ENCODE peak calls at places on chromosomes 11 and 22, in eight cellular contexts. F, I, Q, R, V, T, A and D are unnamed samples.

GRCh38 chr11:67420147-67420645 is 4.7 kb downstream of the CARNS1 start:
- DNase-seq in F (no peak), I (no peak), Q (no peak), R (no peak), V (no peak), T (no peak), A (no peak), D (no peak)

GRCh38 chr11:116438651-116439479 is 333.9 kb downstream of the BUD13 start:
- DNase-seq in F (no peak), I (no peak), Q (no peak), R (no peak), V (no peak), T (no peak), A (no peak), D (no peak)

GRCh38 chr22:27257987-27258386 is 543.6 kb downstream of the MN1 start:
- DNase-seq in F (no peak), I (no peak), Q (no peak), R (no peak), V (no peak), T (no peak), A (no peak), D (no peak)

GRCh38 chr11:95338430-95338991 is 107.5 kb upstream of the SESN3 start:
- DNase-seq in F (peak), I (no peak), Q (peak), R (peak), V (peak), T (peak), A (peak), D (no peak)

GRCh38 chr11:1178201-1178885 is 20.6 kb downstream of the MUC5AC start:
- DNase-seq in F (no peak), I (no peak), Q (no peak), R (no peak), V (no peak), T (no peak), A (no peak), D (no peak)

GRCh38 chr22:19721486-19722172 is 1.7 kb upstream of the GP1BB start:
- DNase-seq in F (no peak), I (no peak), Q (no peak), R (no peak), V (no peak), T (no peak), A (no peak), D (no peak)

GRCh38 chr11:25596701-25597100 is 735.2 kb upstream of the ANO3 start:
- DNase-seq in F (no peak), I (no peak), Q (no peak), R (no peak), V (no peak), T (no peak), A (no peak), D (no peak)

GRCh38 chr22:49420651-49421050 is 407.0 kb downstream of the BRD1 start:
- DNase-seq in F (no peak), I (no peak), Q (no peak), R (no peak), V (no peak), T (no peak), A (no peak), D (no peak)

GRCh38 chr22:49208003-49208402 is 619.7 kb downstream of the BRD1 start:
- DNase-seq in F (no peak), I (no peak), Q (no peak), R (peak), V (no peak), T (no peak), A (no peak), D (no peak)

GRCh38 chr11:36376315-36376887 is 80.3 kb downstream of the PRR5L start:
- DNase-seq in F (peak), I (no peak), Q (peak), R (peak), V (peak), T (peak), A (peak), D (peak)

GRCh38 chr11:124920870-124921609 is 2.0 kb downstream of the HEPN1 start:
- DNase-seq in F (peak), I (peak), Q (peak), R (peak), V (peak), T (peak), A (peak), D (no peak)

GRCh38 chr11:79498681-79499080 is 57.9 kb upstream of the TENM4 start:
- DNase-seq in F (peak), I (no peak), Q (no peak), R (no peak), V (no peak), T (no peak), A (no peak), D (no peak)

GRCh38 chr11:8688414-8689362 is 6.1 kb downstream of the RPL27A start:
- DNase-seq in F (peak), I (peak), Q (peak), R (peak), V (peak), T (peak), A (peak), D (peak)
- TF ChIP-seq CTCF in F (no peak), I (peak), Q (no peak), R (no peak), V (peak), T (peak), A (no peak), D (peak)

GRCh38 chr11:32874144-32874543 is 18.5 kb upstream of the QSER1 start:
- DNase-seq in F (no peak), I (no peak), Q (no peak), R (no peak), V (no peak), T (no peak), A (no peak), D (no peak)

GRCh38 chr11:32870676-32871075 is 21.9 kb upstream of the QSER1 start:
- DNase-seq in F (no peak), I (no peak), Q (no peak), R (no peak), V (no peak), T (peak), A (peak), D (no peak)
- TF ChIP-seq CTCF in F (no peak), I (peak), Q (peak), R (peak), V (peak), T (peak), A (no peak), D (peak)

GRCh38 chr11:8729837-8730696 is 47.5 kb downstream of the RPL27A start:
- DNase-seq in F (no peak), I (no peak), Q (no peak), R (no peak), V (no peak), T (no peak), A (no peak), D (no peak)
- TF ChIP-seq CTCF in F (no peak), I (no peak), Q (no peak), R (no peak), V (no peak), T (peak), A (no peak), D (no peak)

GRCh38 chr22:29609139-29609538 is 5.7 kb downstream of the NF2 start:
- DNase-seq in F (no peak), I (peak), Q (no peak), R (no peak), V (no peak), T (no peak), A (no peak), D (no peak)
- TF ChIP-seq CTCF in F (no peak), I (peak), Q (no peak), R (no peak), V (peak), T (peak), A (no peak), D (peak)

GRCh38 chr11:61290905-61291690 is 4.0 kb downstream of the VWCE start:
- DNase-seq in F (no peak), I (no peak), Q (no peak), R (no peak), V (no peak), T (no peak), A (peak), D (no peak)
- TF ChIP-seq CTCF in F (no peak), I (no peak), Q (no peak), R (no peak), V (no peak), T (peak), A (no peak), D (peak)

GRCh38 chr22:37692627-37693285 is 4.1 kb upstream of the TRIOBP start:
- DNase-seq in F (no peak), I (no peak), Q (no peak), R (no peak), V (no peak), T (no peak), A (no peak), D (no peak)
- TF ChIP-seq CTCF in F (no peak), I (no peak), Q (no peak), R (no peak), V (no peak), T (no peak), A (no peak), D (no peak)

DNA sequence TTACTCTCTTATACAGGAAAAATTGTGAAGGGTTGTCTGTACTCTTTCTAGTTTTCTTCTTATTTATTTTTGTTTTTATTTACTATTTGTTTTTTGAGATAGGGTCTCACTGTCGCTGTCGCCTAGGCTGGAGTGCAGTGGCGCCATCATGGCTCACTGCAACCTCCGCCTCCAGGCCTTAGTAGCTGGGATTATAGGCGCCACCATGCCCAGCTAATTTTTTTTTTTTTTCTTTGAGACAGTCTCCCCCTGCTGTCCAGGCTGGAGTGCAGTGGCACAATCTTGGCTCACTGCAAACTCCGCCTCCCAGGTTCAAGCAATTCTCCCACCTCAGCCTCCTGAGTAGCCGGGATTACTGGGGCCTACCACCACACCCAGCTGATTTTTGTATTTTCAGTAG is 18.4 kb downstream of the CUL5 start:
- DNase-seq in F (no peak), I (no peak), Q (no peak), R (no peak), V (no peak), T (no peak), A (no peak), D (no peak)
- TF ChIP-seq CTCF in F (no peak), I (peak), Q (no peak), R (no peak), V (no peak), T (no peak), A (peak), D (peak)

GRCh38 chr11:93890441-93891051 is 40.1 kb upstream of the VSTM5 start:
- DNase-seq in F (no peak), I (no peak), Q (no peak), R (no peak), V (no peak), T (no peak), A (no peak), D (no peak)

GRCh38 chr11:93895106-93895862 is 44.9 kb upstream of the VSTM5 start:
- DNase-seq in F (peak), I (no peak), Q (peak), R (no peak), V (peak), T (peak), A (peak), D (peak)
- TF ChIP-seq CTCF in F (peak), I (peak), Q (peak), R (peak), V (peak), T (peak), A (peak), D (peak)

GRCh38 chr22:41822289-41823057 is 10.4 kb upstream of the SREBF2 start:
- DNase-seq in F (peak), I (peak), Q (peak), R (no peak), V (peak), T (peak), A (peak), D (peak)
- TF ChIP-seq CTCF in F (peak), I (peak), Q (peak), R (peak), V (peak), T (peak), A (peak), D (peak)

GRCh38 chr11:80943226-80943625 is 1502.4 kb upstream of the TENM4 start:
- DNase-seq in F (no peak), I (no peak), Q (no peak), R (no peak), V (no peak), T (no peak), A (no peak), D (no peak)

GRCh38 chr11:80944758-80945157 is 1503.9 kb upstream of the TENM4 start:
- DNase-seq in F (no peak), I (no peak), Q (no peak), R (no peak), V (no peak), T (no peak), A (no peak), D (no peak)

GRCh38 chr11:80948781-80949180 is 1508.0 kb upstream of the TENM4 start:
- DNase-seq in F (no peak), I (no peak), Q (no peak), R (no peak), V (no peak), T (no peak), A (no peak), D (no peak)
- TF ChIP-seq CTCF in F (no peak), I (no peak), Q (no peak), R (no peak), V (no peak), T (no peak), A (no peak), D (no peak)